ENCODE peak calls at places on chromosomes 7 and 10, in seven cellular contexts. L is adrenal gland; H is CD4-positive, alpha-beta memory T cell; A is CD4-positive, CD25-positive, alpha-beta regulatory T cell; O is aorta; X is body of pancreas; M is effector memory CD4-positive, alpha-beta T cell. G is an unnamed sample. For H3K4me1, the result is how much of the 10 kb centered on the place peaks cover.

GRCh38 chr7:84617265-84618030 is 422.9 kb upstream of the SEMA3A start:
- DNase-seq in M (no peak), L (no peak), X (no peak), H (no peak), A (no peak), O (no peak), G (no peak)

GRCh38 chr7:31890198-31890597 is 180.0 kb downstream of the PDE1C start:
- DNase-seq in A (no peak), H (no peak), M (no peak), L (peak), O (no peak), X (no peak), G (no peak)

GRCh38 chr10:3623746-3624145 is 161.3 kb downstream of the KLF6 start:
- DNase-seq in X (no peak), L (no peak), M (no peak), O (no peak), A (no peak), H (no peak), G (no peak)

GRCh38 chr10:85597006-85597405 is 769.6 kb downstream of the GRID1 start:
- DNase-seq in X (no peak), L (no peak), H (no peak), O (no peak), M (no peak), A (no peak), G (peak)

GRCh38 chr10:117374506-117375359 is 507 bp downstream of the PDZD8 start:
- DNase-seq in X (peak), L (peak), M (peak), O (peak), A (peak), H (peak), G (peak)

GRCh38 chr7:29228289-29229011 is 33.9 kb downstream of the CHN2 start:
- DNase-seq in L (no peak), A (no peak), O (no peak), H (no peak), X (peak), M (no peak), G (peak)

GRCh38 chr7:149720372-149721083 is 52.9 kb downstream of the ZNF467 start:
- DNase-seq in O (peak), H (no peak), X (peak), L (peak), M (no peak), A (no peak), G (no peak)

GRCh38 chr7:37342665-37343471 is 105.8 kb downstream of the ELMO1 start:
- DNase-seq in O (no peak), M (peak), H (peak), X (no peak), A (peak), L (no peak), G (no peak)

GRCh38 chr7:37425504-37425903 is 23.2 kb downstream of the ELMO1 start:
- DNase-seq in M (no peak), O (no peak), A (no peak), X (no peak), L (no peak), H (no peak), G (no peak)

GRCh38 chr10:51759896-51760534 is 60.6 kb upstream of the CSTF2T start:
- DNase-seq in M (no peak), A (no peak), O (no peak), X (no peak), H (no peak), L (no peak), G (no peak)

GRCh38 chr10:14158575-14158974 is 172.1 kb downstream of the FRMD4A start:
- DNase-seq in X (no peak), L (no peak), A (no peak), H (no peak), O (no peak), M (no peak), G (no peak)

GRCh38 chr7:129146237-129146979 is 1.9 kb downstream of the TSPAN33 start:
- DNase-seq in L (no peak), O (no peak), M (no peak), H (no peak), A (no peak), X (no peak), G (no peak)

GRCh38 chr10:16777473-16778370 is 39.5 kb downstream of the RSU1 start:
- DNase-seq in M (no peak), O (no peak), A (peak), X (no peak), H (peak), L (peak), G (no peak)

GRCh38 chr10:95906675-95907453 is 911 bp upstream of the CC2D2B start:
- DNase-seq in O (no peak), M (no peak), H (no peak), X (peak), A (peak), L (peak), G (peak)

GRCh38 chr7:47298636-47299035 is 283.3 kb downstream of the TNS3 start:
- DNase-seq in O (no peak), H (no peak), X (no peak), M (no peak), A (no peak), L (no peak), G (no peak)

GRCh38 chr7:22001345-22002004 is 55.8 kb upstream of the CDCA7L start:
- DNase-seq in L (no peak), O (no peak), M (no peak), A (peak), H (peak), X (no peak), G (no peak)

GRCh38 chr10:16242446-16242845 is 194.4 kb upstream of the PTER start:
- DNase-seq in O (no peak), H (no peak), L (no peak), X (no peak), M (no peak), A (no peak), G (no peak)

GRCh38 chr10:117075064-117075463 is 63.0 kb downstream of the VAX1 start:
- DNase-seq in M (no peak), H (no peak), A (no peak), O (no peak), X (no peak), L (no peak), G (no peak)

GRCh38 chr7:1845536-1846311 is 175.6 kb downstream of the ELFN1 start:
- DNase-seq in H (no peak), M (no peak), A (no peak), O (peak), L (no peak), X (peak), G (peak)

GRCh38 chr7:107045195-107045960 is 873 bp downstream of the PRKAR2B start:
- DNase-seq in O (no peak), A (no peak), H (no peak), X (no peak), M (no peak), L (no peak), G (no peak)

GRCh38 chr10:95832216-95833037 is 75.3 kb upstream of the CC2D2B start:
- DNase-seq in X (no peak), A (peak), L (no peak), O (no peak), H (peak), M (peak), G (no peak)

GRCh38 chr10:4771554-4772201 is 54.3 kb upstream of the AKR1E2 start:
- DNase-seq in A (no peak), L (no peak), X (no peak), H (no peak), M (no peak), O (no peak), G (no peak)

GRCh38 chr7:31022726-31023125 is 29.4 kb upstream of the ADCYAP1R1 start:
- DNase-seq in O (peak), H (no peak), X (no peak), M (no peak), L (no peak), A (no peak), G (no peak)

GRCh38 chr7:2260820-2261219 is 18.8 kb downstream of the NUDT1 start:
- DNase-seq in H (no peak), A (no peak), M (no peak), O (no peak), L (peak), X (peak), G (peak)

GRCh38 chr10:62818426-62819011 is 2.4 kb upstream of the EGR2 start:
- DNase-seq in A (peak), L (no peak), O (peak), X (peak), H (peak), M (no peak), G (peak)

GRCh38 chr10:23047201-23048050 is 48.0 kb upstream of the MSRB2 start:
- DNase-seq in X (no peak), H (no peak), A (no peak), L (no peak), O (no peak), M (no peak), G (no peak)

GRCh38 chr7:95469850-95470249 is 15.9 kb upstream of the ASB4 start:
- DNase-seq in A (no peak), M (no peak), X (no peak), H (no peak), O (no peak), L (no peak), G (no peak)

GRCh38 chr10:129466703-129467345 is at the start of gene MGMT:
- DNase-seq in L (peak), X (peak), A (peak), H (peak), O (peak), M (peak), G (peak)

GRCh38 chr10:119713744-119714483 is 11.9 kb upstream of the INPP5F start:
- DNase-seq in O (no peak), A (no peak), H (no peak), L (no peak), M (no peak), X (no peak), G (no peak)
- H3K4me1 ChIP-seq in O (under half), A (under half), H (under half), L (under half), M (under half), X (under half), G (under half)

GRCh38 chr10:71978476-71978875 is 14.3 kb downstream of the CHST3 start:
- DNase-seq in X (no peak), M (no peak), L (no peak), O (no peak), H (no peak), A (no peak), G (no peak)

GRCh38 chr10:71974489-71975011 is 10.4 kb downstream of the CHST3 start:
- DNase-seq in X (no peak), H (no peak), M (no peak), A (peak), L (peak), O (peak), G (no peak)

GRCh38 chr10:71975087-71975890 is 11.1 kb downstream of the CHST3 start:
- DNase-seq in X (peak), H (no peak), L (peak), M (no peak), A (no peak), O (peak), G (peak)

GRCh38 chr10:71973777-71974488 is 9.7 kb downstream of the CHST3 start:
- DNase-seq in O (no peak), L (no peak), A (no peak), M (no peak), H (no peak), X (no peak), G (no peak)

DNA sequence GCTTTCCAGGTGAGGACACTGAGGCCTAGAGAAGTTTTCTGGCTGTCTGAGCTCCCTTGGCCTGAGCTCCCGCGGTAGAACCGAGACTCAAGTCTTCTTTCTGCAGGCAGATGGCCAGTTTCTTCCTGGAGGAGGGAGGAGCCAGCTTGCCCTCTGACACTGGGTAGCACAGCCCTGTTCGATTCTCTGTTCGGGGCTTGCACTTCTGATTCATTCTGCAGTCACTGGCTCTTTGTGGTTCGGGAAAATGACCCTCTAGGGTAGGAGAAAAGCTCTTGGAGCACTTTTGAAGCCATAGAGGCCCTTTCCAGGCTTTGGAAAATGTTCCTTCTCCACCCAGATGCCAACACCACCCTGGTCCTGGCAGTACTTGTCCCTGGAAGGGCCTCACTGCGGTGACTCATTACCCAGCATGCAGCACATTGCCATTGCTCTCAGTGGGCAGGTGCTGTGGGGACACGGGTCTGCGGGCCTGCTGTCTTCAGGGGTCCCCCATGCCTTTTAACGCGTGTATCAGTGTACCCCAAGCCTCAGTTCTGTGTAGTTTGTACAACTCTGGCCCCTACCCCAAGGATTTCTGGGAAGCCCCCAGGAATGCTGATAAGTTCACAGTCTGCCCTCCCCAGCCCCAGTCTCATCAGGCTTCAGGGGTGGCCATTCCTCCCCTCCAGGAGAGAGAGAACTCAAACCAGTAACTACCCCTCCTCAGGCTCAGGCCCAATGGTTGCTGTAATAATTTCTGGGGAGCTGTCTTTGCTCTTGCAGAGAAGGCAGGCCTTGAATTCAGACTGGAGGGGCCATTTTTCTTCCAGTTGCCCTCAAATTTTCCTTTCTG is 11.9 kb downstream of the CHST3 start:
- DNase-seq in X (no peak), M (no peak), A (no peak), O (peak), H (no peak), L (peak), G (peak)
- H3K4me1 ChIP-seq in X (half or more), M (under half), A (under half), O (under half), H (under half), L (half or more), G (under half)

GRCh38 chr10:70299876-70300275 is 16.1 kb upstream of the NPFFR1 start:
- DNase-seq in L (no peak), O (no peak), M (no peak), H (no peak), X (no peak), A (no peak), G (no peak)
- H3K4me1 ChIP-seq in L (under half), O (under half), M (under half), H (under half), X (under half), A (under half), G (under half)

GRCh38 chr7:94094298-94094697 is 90.1 kb upstream of the BET1 start:
- DNase-seq in X (no peak), M (no peak), O (no peak), L (no peak), H (no peak), A (no peak), G (no peak)

GRCh38 chr7:94095359-94096009 is 91.3 kb upstream of the BET1 start:
- DNase-seq in L (no peak), O (no peak), H (no peak), A (no peak), M (no peak), X (no peak), G (no peak)

GRCh38 chr7:94089806-94090205 is 85.7 kb upstream of the BET1 start:
- DNase-seq in L (no peak), A (no peak), H (no peak), X (no peak), O (no peak), M (no peak), G (no peak)

GRCh38 chr7:94088560-94088959 is 84.4 kb upstream of the BET1 start:
- DNase-seq in A (no peak), L (no peak), M (no peak), H (no peak), O (no peak), X (no peak), G (no peak)

GRCh38 chr7:94092980-94093379 is 88.8 kb upstream of the BET1 start:
- DNase-seq in L (no peak), M (no peak), A (no peak), X (no peak), O (no peak), H (no peak), G (no peak)
- H3K4me1 ChIP-seq in L (under half), M (under half), A (under half), X (under half), O (under half), H (under half), G (under half)

GRCh38 chr10:79069325-79070090 is 742 bp downstream of the ZMIZ1 start:
- DNase-seq in A (peak), H (peak), O (peak), X (peak), M (no peak), L (peak), G (peak)

GRCh38 chr10:79072041-79072441 is 3.3 kb downstream of the ZMIZ1 start:
- DNase-seq in H (no peak), L (no peak), A (no peak), X (no peak), O (no peak), M (no peak), G (no peak)

GRCh38 chr10:79070091-79070610 is 1.4 kb downstream of the ZMIZ1 start:
- DNase-seq in H (no peak), O (peak), A (no peak), M (no peak), X (peak), L (no peak), G (peak)

GRCh38 chr10:79071535-79071923 is 2.8 kb downstream of the ZMIZ1 start:
- DNase-seq in A (no peak), L (no peak), H (no peak), X (no peak), O (no peak), M (no peak), G (no peak)

DNA sequence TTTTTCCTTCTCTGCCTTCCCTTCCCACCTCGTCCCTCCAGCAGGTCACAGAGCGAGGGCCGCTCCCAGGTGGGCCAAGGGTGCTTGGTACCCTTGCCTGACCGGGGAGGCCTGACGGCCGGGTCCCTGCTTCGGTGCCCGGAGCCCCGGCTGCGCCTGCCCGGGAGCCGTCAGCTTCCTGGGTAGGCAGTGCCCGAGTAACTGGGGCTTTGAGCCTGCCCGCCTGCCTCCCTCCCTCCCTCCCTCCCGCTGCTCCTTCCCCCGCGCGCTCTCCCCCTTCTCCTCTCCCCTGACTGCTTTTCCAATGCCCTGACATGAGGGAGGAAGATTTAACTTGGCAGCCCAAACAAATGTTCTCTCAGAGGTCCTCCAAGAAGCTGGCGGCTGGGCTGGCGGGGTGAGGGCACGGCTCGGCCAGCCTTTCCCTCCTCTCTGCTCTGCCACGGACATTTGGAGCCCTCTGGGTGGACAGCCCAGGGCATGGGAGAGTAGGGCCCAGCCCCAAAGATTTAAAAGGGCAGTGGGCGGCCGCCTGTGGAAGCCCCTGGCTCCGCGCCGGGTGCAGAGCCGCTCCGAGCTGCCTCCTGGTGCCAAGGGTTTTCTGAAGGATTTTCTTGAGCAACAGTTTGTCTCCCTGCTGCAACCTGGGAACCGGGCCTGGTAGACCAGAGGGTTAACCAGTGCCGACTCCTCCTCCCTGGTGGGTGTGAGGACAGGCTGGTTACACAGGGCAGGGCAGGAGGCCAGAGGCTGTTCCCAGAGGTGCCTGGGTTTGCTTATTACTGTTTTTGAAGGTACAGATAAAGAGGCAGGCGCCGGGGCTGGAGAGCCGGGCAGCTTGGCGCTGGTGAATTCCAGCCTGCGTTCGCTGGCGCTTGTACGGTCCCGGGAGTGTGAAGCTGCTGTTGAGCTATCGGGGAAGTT is 2.1 kb downstream of the ZMIZ1 start:
- DNase-seq in H (no peak), M (no peak), A (peak), L (peak), X (peak), O (peak), G (peak)
- H3K4me1 ChIP-seq in H (under half), M (under half), A (under half), L (half or more), X (half or more), O (under half), G (half or more)

GRCh38 chr7:131028293-131028692 is 294.3 kb upstream of the KLF14 start:
- DNase-seq in M (no peak), H (no peak), L (no peak), X (no peak), A (no peak), O (no peak), G (no peak)
- H3K4me1 ChIP-seq in M (half or more), H (half or more), L (half or more), X (under half), A (half or more), O (under half), G (half or more)

DNA sequence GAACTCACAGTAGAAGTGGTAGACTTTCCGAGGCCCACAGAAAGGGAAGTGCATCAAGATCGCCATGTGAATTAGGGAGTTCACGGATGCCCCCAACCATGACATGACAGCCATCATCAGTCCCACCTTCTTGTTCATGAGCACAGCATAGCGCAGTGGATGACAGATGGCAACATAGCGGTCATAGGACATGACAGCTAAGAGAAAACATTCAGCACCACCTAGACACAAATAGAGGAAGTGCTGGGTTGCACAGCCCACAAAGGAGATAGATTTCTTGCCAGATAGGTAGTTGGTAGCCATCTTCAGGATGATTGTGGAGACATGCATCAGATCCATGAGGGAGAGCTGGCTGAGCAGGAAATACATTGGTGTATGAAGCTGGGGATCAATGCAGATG is 342 bp downstream of the OR2AE1 start:
- DNase-seq in L (no peak), M (no peak), X (no peak), A (no peak), H (no peak), O (no peak), G (no peak)
- H3K4me1 ChIP-seq in L (under half), M (under half), X (under half), A (under half), H (under half), O (under half), G (under half)

DNA sequence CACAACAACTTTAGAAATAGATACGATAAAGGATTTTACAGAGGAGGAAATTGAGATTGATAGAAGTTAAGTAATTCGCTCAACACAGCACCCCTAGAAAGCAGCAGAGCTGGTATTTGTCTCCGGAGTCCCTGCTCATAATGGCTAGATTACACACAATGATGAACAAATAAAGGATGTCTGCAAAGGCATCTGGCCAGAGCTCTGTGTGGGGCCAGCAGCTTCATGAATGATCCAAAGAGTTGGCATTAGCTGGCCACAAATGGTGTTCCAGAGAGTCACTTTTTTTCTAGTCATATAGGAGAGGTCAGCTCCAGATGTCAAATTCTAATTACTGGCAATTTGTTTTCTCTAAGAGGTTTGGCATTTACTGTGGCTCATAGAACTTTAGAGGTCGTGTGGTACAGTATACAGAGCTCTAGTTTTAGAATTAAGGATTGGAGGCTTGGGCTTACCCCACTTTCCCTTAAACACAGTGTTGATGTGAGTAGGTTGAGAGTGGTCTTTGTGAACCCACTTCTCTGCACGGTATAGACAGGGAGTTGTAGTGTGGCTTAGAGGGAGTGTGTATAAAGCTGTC is 186.2 kb downstream of the BICC1 start:
- DNase-seq in M (no peak), A (no peak), H (no peak), O (no peak), X (no peak), L (no peak), G (no peak)
- H3K4me1 ChIP-seq in M (under half), A (under half), H (under half), O (under half), X (under half), L (under half), G (under half)